ENCODE peak calls at places on chromosomes 1 and 21, in nine cellular contexts. C, D, Q, O, Z, M, R, W and N are unnamed samples.

GRCh38 chr1:42971848-42972291 is 13.2 kb upstream of the SLC2A1 start:
- DNase-seq in C (peak), D (no peak), Q (no peak), O (peak), Z (no peak), M (peak), R (no peak), W (no peak), N (no peak)

GRCh38 chr21:43864313-43864805 is 664 bp upstream of the AGPAT3 start:
- DNase-seq in C (no peak), D (peak), Q (no peak), O (no peak), Z (no peak), M (peak), R (peak), W (no peak), N (peak)

GRCh38 chr21:36922861-36923260 is 43.6 kb downstream of the HLCS start:
- DNase-seq in C (no peak), D (no peak), Q (no peak), O (no peak), Z (no peak), M (no peak), R (no peak), W (no peak), N (no peak)

GRCh38 chr1:96473791-96474452 is 247.7 kb upstream of the PTBP2 start:
- DNase-seq in C (peak), D (no peak), Q (no peak), O (peak), Z (peak), M (no peak), R (no peak), W (no peak), N (no peak)

GRCh38 chr1:51729824-51730284 is 113.0 kb downstream of the OSBPL9 start:
- DNase-seq in C (no peak), D (peak), Q (no peak), O (peak), Z (no peak), M (no peak), R (no peak), W (no peak), N (peak)

GRCh38 chr1:180267761-180268555 is 37.9 kb downstream of the LHX4 start:
- DNase-seq in C (no peak), D (no peak), Q (no peak), O (no peak), Z (no peak), M (no peak), R (no peak), W (no peak), N (no peak)

GRCh38 chr1:17765444-17766411 is 10.6 kb downstream of the ACTL8 start:
- DNase-seq in C (peak), D (no peak), Q (no peak), O (peak), Z (peak), M (peak), R (no peak), W (no peak), N (no peak)

GRCh38 chr1:54671985-54672608 is 30.5 kb downstream of the MROH7 start:
- DNase-seq in C (peak), D (peak), Q (no peak), O (peak), Z (peak), M (peak), R (peak), W (no peak), N (peak)

GRCh38 chr1:211643324-211644212 is 31.9 kb downstream of the NEK2 start:
- DNase-seq in C (no peak), D (peak), Q (no peak), O (peak), Z (no peak), M (no peak), R (peak), W (no peak), N (no peak)

GRCh38 chr1:211975152-211975941 is 60.0 kb downstream of the INTS7 start:
- DNase-seq in C (no peak), D (no peak), Q (no peak), O (no peak), Z (no peak), M (no peak), R (no peak), W (no peak), N (no peak)

GRCh38 chr1:24199291-24199900 is 12.3 kb upstream of the IFNLR1 start:
- DNase-seq in C (peak), D (peak), Q (no peak), O (peak), Z (no peak), M (peak), R (peak), W (peak), N (peak)

GRCh38 chr1:143691400-143691891 is 280.3 kb downstream of the FAM72C start:
- DNase-seq in C (peak), D (no peak), Q (no peak), O (no peak), Z (no peak), M (no peak), R (no peak), W (no peak), N (no peak)

GRCh38 chr1:235972316-235973090 is 92.4 kb downstream of the NID1 start:
- DNase-seq in C (peak), D (no peak), Q (no peak), O (peak), Z (peak), M (peak), R (no peak), W (no peak), N (no peak)

GRCh38 chr1:161792740-161793139 is 26.6 kb downstream of the ATF6 start:
- DNase-seq in C (peak), D (peak), Q (no peak), O (peak), Z (peak), M (peak), R (peak), W (no peak), N (no peak)

GRCh38 chr1:226763741-226764264 is 24.7 kb upstream of the ITPKB start:
- DNase-seq in C (peak), D (no peak), Q (no peak), O (peak), Z (peak), M (peak), R (no peak), W (no peak), N (no peak)

GRCh38 chr1:64114012-64114525 is 89.4 kb upstream of the UBE2U start:
- DNase-seq in C (no peak), D (no peak), Q (no peak), O (no peak), Z (no peak), M (no peak), R (no peak), W (no peak), N (no peak)

GRCh38 chr21:35814858-35815619 is 245.3 kb downstream of the SETD4 start:
- DNase-seq in C (no peak), D (no peak), Q (no peak), O (no peak), Z (no peak), M (no peak), R (no peak), W (no peak), N (no peak)

GRCh38 chr1:230352537-230352936 is 73.6 kb downstream of the PGBD5 start:
- DNase-seq in C (no peak), D (no peak), Q (no peak), O (no peak), Z (no peak), M (no peak), R (no peak), W (no peak), N (no peak)

GRCh38 chr1:55420866-55421265 is 205.7 kb upstream of the USP24 start:
- DNase-seq in C (no peak), D (no peak), Q (no peak), O (no peak), Z (no peak), M (peak), R (no peak), W (no peak), N (no peak)

GRCh38 chr1:23194119-23194984 is 22.9 kb downstream of the HTR1D start:
- DNase-seq in C (peak), D (no peak), Q (no peak), O (peak), Z (peak), M (peak), R (no peak), W (no peak), N (no peak)

GRCh38 chr1:30670195-30671060 is 53.0 kb downstream of the MATN1 start:
- DNase-seq in C (no peak), D (no peak), Q (no peak), O (no peak), Z (no peak), M (peak), R (no peak), W (no peak), N (no peak)

GRCh38 chr1:199009447-199009846 is 370.6 kb downstream of the PTPRC start:
- DNase-seq in C (no peak), D (no peak), Q (no peak), O (no peak), Z (no peak), M (no peak), R (no peak), W (no peak), N (no peak)

GRCh38 chr21:29194342-29194741 is 63.9 kb downstream of the MAP3K7CL start:
- DNase-seq in C (no peak), D (no peak), Q (no peak), O (no peak), Z (no peak), M (no peak), R (no peak), W (no peak), N (no peak)

GRCh38 chr1:165928075-165928731 is 100.8 kb downstream of the UCK2 start:
- DNase-seq in C (peak), D (peak), Q (no peak), O (peak), Z (no peak), M (peak), R (peak), W (no peak), N (peak)

GRCh38 chr1:66055092-66055491 is 262.4 kb downstream of the PDE4B start:
- DNase-seq in C (no peak), D (no peak), Q (no peak), O (no peak), Z (no peak), M (no peak), R (no peak), W (no peak), N (no peak)

GRCh38 chr1:30618335-30618747 is 105.0 kb downstream of the MATN1 start:
- DNase-seq in C (no peak), D (no peak), Q (no peak), O (no peak), Z (no peak), M (no peak), R (no peak), W (no peak), N (no peak)

GRCh38 chr1:91777630-91778300 is 108.2 kb downstream of the TGFBR3 start:
- DNase-seq in C (no peak), D (peak), Q (no peak), O (no peak), Z (no peak), M (no peak), R (no peak), W (no peak), N (no peak)

GRCh38 chr1:3019516-3020051 is 1.7 kb upstream of the ACTRT2 start:
- DNase-seq in C (no peak), D (no peak), Q (no peak), O (no peak), Z (no peak), M (no peak), R (no peak), W (no peak), N (no peak)

GRCh38 chr1:209755926-209756607 is at the start of gene TRAF3IP3:
- DNase-seq in C (no peak), D (no peak), Q (no peak), O (no peak), Z (no peak), M (no peak), R (no peak), W (no peak), N (no peak)

GRCh38 chr1:113811353-113811887 is 856 bp downstream of the RSBN1 start:
- DNase-seq in C (no peak), D (peak), Q (no peak), O (peak), Z (no peak), M (peak), R (no peak), W (no peak), N (peak)

GRCh38 chr1:8809342-8809736 is 8.1 kb downstream of the RERE start:
- DNase-seq in C (no peak), D (no peak), Q (no peak), O (no peak), Z (no peak), M (no peak), R (no peak), W (no peak), N (no peak)

GRCh38 chr1:200535605-200536004 is 84.9 kb downstream of the KIF14 start:
- DNase-seq in C (no peak), D (no peak), Q (no peak), O (no peak), Z (no peak), M (peak), R (peak), W (no peak), N (no peak)

GRCh38 chr1:54425152-54425584 is 19.0 kb upstream of the SSBP3 start:
- DNase-seq in C (no peak), D (no peak), Q (no peak), O (no peak), Z (no peak), M (no peak), R (no peak), W (no peak), N (no peak)

GRCh38 chr1:37036667-37037053 is 2.3 kb upstream of the GRIK3 start:
- DNase-seq in C (no peak), D (no peak), Q (no peak), O (no peak), Z (no peak), M (no peak), R (no peak), W (no peak), N (no peak)

GRCh38 chr1:91613594-91613993 is 112.9 kb downstream of the CDC7 start:
- DNase-seq in C (no peak), D (no peak), Q (no peak), O (no peak), Z (no peak), M (peak), R (no peak), W (no peak), N (no peak)